ENCODE peak calls at places on chromosomes 13 and 19, in five cellular contexts. V is aorta, Y is NT2/D1, A is mucosa of descending colon, I is AG04450. W is an unnamed sample.

GRCh38 chr19:19552811-19553210 is 14.7 kb downstream of the CILP2 start:
- DNase-seq in Y (no peak), V (no peak), A (peak; percentile 70), I (no peak), W (no peak)

GRCh38 chr19:36136975-36137686 is 2.7 kb upstream of the CAPNS1 start:
- DNase-seq in V (peak; percentile 81), I (no peak), A (peak; percentile 73), Y (no peak), W (no peak)

GRCh38 chr13:73657821-73658540 is 476.2 kb downstream of the KLF12 start:
- DNase-seq in V (peak; percentile 83), A (no peak), I (no peak), Y (no peak), W (no peak)

GRCh38 chr13:91141619-91142061 is 205.8 kb upstream of the MIR17HG start:
- DNase-seq in I (no peak), V (no peak), A (no peak), Y (no peak), W (no peak)

GRCh38 chr13:113860579-113861432 is 3.1 kb downstream of the GAS6 start:
- DNase-seq in V (no peak), A (peak; percentile 88), Y (peak; percentile 71), I (no peak), W (peak; percentile 73)

GRCh38 chr13:106919093-106919492 is 351.2 kb upstream of the ARGLU1 start:
- DNase-seq in Y (no peak), I (no peak), A (no peak), V (no peak), W (no peak)

GRCh38 chr13:106151056-106151699 is 384.3 kb downstream of the EFNB2 start:
- DNase-seq in V (no peak), Y (peak; percentile 39), A (no peak), I (peak; percentile 59), W (no peak)

GRCh38 chr13:74166286-74166685 is 32.1 kb upstream of the KLF12 start:
- DNase-seq in I (no peak), V (no peak), A (no peak), Y (no peak), W (no peak)

GRCh38 chr13:98109226-98109625 is 33.7 kb upstream of the FARP1 start:
- DNase-seq in A (no peak), I (no peak), V (no peak), Y (no peak), W (no peak)

GRCh38 chr13:20828540-20829364 is 55.0 kb upstream of the EEF1AKMT1 start:
- DNase-seq in V (no peak), A (no peak), I (no peak), Y (peak; percentile 9), W (no peak)

GRCh38 chr13:101332583-101332982 is 83.7 kb downstream of the NALCN start:
- DNase-seq in Y (no peak), A (no peak), I (no peak), V (no peak), W (no peak)

GRCh38 chr19:57191141-57192063 is at the start of gene ZNF264:
- DNase-seq in I (peak; percentile 61), V (peak; percentile 95), Y (no peak), A (peak; percentile 93), W (peak; percentile 90)

GRCh38 chr19:57192993-57193392 is 1.7 kb downstream of the ZNF264 start:
- DNase-seq in I (no peak), Y (no peak), A (no peak), V (no peak), W (no peak)

GRCh38 chr19:57192064-57192395 is 730 bp downstream of the ZNF264 start:
- DNase-seq in A (no peak), I (no peak), V (no peak), Y (no peak), W (no peak)

GRCh38 chr19:57190301-57190700 is 999 bp upstream of the ZNF264 start:
- DNase-seq in A (no peak), I (no peak), V (no peak), Y (no peak), W (no peak)
- H3K4me3 ChIP-seq in A (no peak overlapping the region), I (no peak overlapping the region), V (no peak overlapping the region), Y (peak overlapping the region; percentile 87), W (no peak overlapping the region)

GRCh38 chr13:110023729-110024645 is 237.6 kb upstream of the IRS2 start:
- DNase-seq in A (no peak), V (peak; percentile 78), I (no peak), Y (no peak), W (peak; percentile 83)
- H3K4me3 ChIP-seq in A (no peak overlapping the region), V (no peak overlapping the region), I (no peak overlapping the region), Y (no peak overlapping the region), W (peak overlapping the region; percentile 24)

GRCh38 chr13:109175666-109176065 is 546.3 kb downstream of the MYO16 start:
- DNase-seq in I (no peak), A (no peak), V (no peak), Y (no peak), W (no peak)
- H3K4me3 ChIP-seq in I (no peak overlapping the region), A (no peak overlapping the region), V (no peak overlapping the region), Y (no peak overlapping the region), W (no peak overlapping the region)

GRCh38 chr19:32337176-32337808 is 8.1 kb upstream of the ZNF507 start:
- DNase-seq in I (no peak), A (no peak), Y (no peak), V (no peak), W (no peak)
- H3K4me3 ChIP-seq in I (peak overlapping the region; percentile 46), A (no peak overlapping the region), Y (no peak overlapping the region), V (peak overlapping the region; percentile 43), W (peak overlapping the region; percentile 67)

DNA sequence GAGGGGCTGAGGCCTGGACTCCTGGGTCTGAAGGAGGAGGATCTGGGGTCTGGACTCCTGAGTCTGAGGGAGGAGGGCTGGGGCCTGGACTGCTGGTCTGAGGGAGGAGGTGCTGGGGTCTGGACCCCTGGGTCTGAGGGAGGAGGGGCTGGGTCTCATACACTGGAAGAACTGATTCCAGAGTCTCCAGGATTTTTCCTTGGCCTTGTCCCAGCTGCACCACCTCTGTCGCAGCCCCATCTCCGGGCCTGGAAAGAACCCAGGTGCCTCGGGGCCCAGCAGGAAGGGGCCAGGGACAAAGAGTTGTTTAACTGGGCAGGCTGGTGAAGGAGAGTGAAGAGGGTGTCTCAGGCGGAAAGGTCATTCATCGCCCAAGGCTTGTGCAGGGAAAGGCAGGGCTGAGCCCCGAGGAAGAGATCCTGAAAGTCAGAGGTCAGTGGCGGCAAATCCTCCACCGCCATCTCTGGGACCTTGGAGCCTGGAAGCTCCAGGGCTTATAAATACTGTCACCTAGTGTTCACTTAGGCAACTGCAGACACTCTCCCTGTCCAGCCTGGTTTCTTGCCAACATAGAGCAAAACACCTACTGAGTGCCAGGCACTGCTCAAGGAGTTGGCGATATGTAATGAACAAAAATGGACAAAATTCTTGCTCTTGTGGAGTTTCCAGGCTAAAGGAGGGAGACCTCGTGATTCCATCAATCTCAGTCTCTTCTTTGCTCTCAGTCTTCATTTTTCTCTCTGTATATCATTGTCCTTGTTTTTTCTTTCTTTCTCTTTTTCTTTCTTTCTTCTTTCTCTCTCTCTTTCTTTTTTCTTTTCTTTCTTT is 4.4 kb upstream of the KCNN4 start:
- DNase-seq in A (peak; percentile 68), I (peak; percentile 29), V (peak; percentile 70), Y (no peak), W (no peak)
- H3K4me3 ChIP-seq in A (no peak overlapping the region), I (no peak overlapping the region), V (no peak overlapping the region), Y (no peak overlapping the region), W (no peak overlapping the region)

DNA sequence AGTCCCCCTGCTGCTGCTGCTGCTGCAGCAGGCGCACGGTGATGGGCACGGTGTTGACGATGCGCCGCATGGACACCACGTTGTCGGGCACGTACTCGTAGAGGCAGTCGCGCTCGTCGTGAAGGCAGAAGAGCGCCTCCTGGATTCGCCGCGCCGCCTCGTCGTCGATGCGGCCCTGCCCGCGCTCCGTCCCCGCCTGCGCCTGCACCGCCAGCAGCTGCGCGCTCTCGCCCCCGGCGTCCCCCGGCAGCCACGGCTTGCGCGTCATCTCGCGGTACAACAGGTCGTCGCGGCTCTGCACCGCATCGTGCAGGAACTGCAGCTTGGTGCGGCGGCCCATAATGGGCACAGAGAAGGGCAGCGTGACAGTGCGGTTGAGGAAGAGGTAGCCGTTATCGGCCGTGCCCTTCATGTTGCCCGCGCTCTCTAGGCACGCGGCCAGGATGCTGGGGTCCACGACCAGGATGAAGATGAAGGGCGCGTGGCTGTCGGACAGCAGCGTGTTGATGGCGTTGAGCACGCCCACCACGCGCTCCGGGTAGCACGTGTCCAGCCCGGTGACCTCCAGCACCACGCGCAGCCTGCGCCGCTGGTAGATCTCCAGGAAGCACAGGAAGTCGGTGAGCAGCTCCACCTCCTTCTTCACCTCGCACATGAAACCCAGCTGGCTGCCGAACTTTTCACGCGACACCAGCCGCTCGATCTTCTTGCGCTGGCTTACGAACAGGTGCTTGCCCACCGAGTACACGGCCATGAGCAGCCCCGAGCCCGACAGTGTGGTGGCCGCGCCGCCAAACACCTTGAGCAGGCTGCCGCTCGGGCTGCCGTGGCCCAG is 8.1 kb downstream of the NKPD1 start:
- DNase-seq in V (no peak), I (no peak), Y (no peak), A (peak; percentile 69), W (no peak)
- H3K4me3 ChIP-seq in V (no peak overlapping the region), I (peak overlapping the region; percentile 25), Y (no peak overlapping the region), A (no peak overlapping the region), W (peak overlapping the region; percentile 62)

GRCh38 chr19:40441719-40442253 is 2.3 kb downstream of the SERTAD3 start:
- DNase-seq in A (no peak), I (no peak), Y (no peak), V (no peak), W (no peak)

GRCh38 chr19:40443930-40444180 is 280 bp downstream of the SERTAD3 start:
- DNase-seq in Y (no peak), A (no peak), V (no peak), I (no peak), W (no peak)

GRCh38 chr19:40442328-40443130 is 1.6 kb downstream of the SERTAD3 start:
- DNase-seq in I (no peak), Y (no peak), A (no peak), V (no peak), W (no peak)

GRCh38 chr19:40444181-40445005 is at the start of gene SERTAD3:
- DNase-seq in Y (peak; percentile 80), I (peak; percentile 82), A (peak; percentile 98), V (peak; percentile 98), W (peak; percentile 98)

DNA sequence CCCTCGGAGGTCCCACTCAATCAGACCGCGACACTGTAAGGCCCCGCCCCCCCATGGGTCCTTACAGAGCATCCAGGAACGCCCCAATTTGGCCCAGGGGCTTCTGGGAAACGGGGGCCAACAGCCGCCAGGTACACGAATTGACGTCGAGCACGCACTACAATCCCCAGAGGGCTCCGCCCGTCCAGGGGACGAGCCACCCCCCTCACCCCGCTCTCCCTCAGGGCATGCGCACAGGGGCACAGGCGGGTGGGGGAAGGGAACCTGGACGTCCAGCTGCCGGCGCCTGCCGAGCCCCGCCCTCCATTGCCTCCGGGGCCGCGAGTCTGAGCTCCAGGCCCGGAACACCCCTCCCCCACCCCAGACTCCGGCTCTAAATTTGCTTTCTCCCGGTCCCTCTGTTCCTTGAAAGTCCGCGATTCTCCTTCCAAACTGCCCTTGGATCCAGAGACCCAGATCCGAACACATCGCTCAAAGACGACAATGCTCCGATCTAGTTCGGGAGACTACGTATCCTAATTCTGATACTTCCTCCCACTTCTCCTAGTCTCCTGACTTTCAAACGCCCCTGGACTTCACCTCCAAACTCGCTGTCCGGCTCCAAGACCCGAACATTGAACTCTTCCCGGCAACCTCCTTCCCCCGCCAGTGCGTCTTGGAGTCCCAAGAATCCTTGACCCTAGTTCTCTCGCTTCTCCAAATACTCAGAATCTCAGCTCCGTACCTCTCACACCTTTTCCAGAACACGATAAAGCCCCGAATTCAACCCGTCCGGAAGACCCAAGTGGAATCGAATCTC is 805 bp downstream of the SERTAD3 start:
- DNase-seq in I (peak; percentile 99), Y (peak; percentile 98), V (peak; percentile 100), A (peak; percentile 100), W (peak; percentile 100)
- H3K4me3 ChIP-seq in I (peak overlapping the region; percentile 100), Y (peak overlapping the region; percentile 97), V (peak overlapping the region; percentile 50), A (peak overlapping the region; percentile 85), W (peak overlapping the region; percentile 96)

GRCh38 chr13:76813874-76814273 is 72.3 kb downstream of the KCTD12 start:
- DNase-seq in I (no peak), A (peak; percentile 76), V (no peak), Y (no peak), W (no peak)
- H3K4me3 ChIP-seq in I (no peak overlapping the region), A (no peak overlapping the region), V (no peak overlapping the region), Y (no peak overlapping the region), W (no peak overlapping the region)